ENCODE peak calls at places on chromosome 10, in five cellular contexts. One of them, this sample, is unnamed.

GRCh38 chr10:129035052-129035805 is 431.8 kb upstream of the MGMT start:
- DNase-seq in GM13976: no peak
- DNase-seq in fibroblast of lung: no peak
- DNase-seq in AG04450: no peak
- DNase-seq in CD4-positive, alpha-beta T cell: peak; percentile 56
- DNase-seq in this sample: no peak

GRCh38 chr10:117885206-117885605 is 161.5 kb downstream of the RAB11FIP2 start:
- DNase-seq in CD4-positive, alpha-beta T cell: no peak
- DNase-seq in fibroblast of lung: no peak
- DNase-seq in AG04450: no peak
- DNase-seq in GM13976: no peak
- DNase-seq in this sample: no peak

GRCh38 chr10:11476035-11476434 is 135.4 kb downstream of the USP6NL start:
- DNase-seq in fibroblast of lung: peak; percentile 5
- DNase-seq in CD4-positive, alpha-beta T cell: no peak
- DNase-seq in AG04450: no peak
- DNase-seq in GM13976: no peak
- DNase-seq in this sample: no peak

GRCh38 chr10:73110345-73110849 is at the start of gene NUDT13:
- DNase-seq in fibroblast of lung: peak; percentile 73
- DNase-seq in GM13976: peak; percentile 68
- DNase-seq in AG04450: no peak
- DNase-seq in CD4-positive, alpha-beta T cell: peak; percentile 43
- DNase-seq in this sample: peak; percentile 41

GRCh38 chr10:6144609-6145413 is 56.0 kb downstream of the RBM17 start:
- DNase-seq in GM13976: peak; percentile 94
- DNase-seq in fibroblast of lung: peak; percentile 82
- DNase-seq in CD4-positive, alpha-beta T cell: peak; percentile 82
- DNase-seq in AG04450: peak; percentile 45
- DNase-seq in this sample: peak; percentile 60

GRCh38 chr10:1807196-1807595 is 69.9 kb upstream of the ADARB2 start:
- DNase-seq in GM13976: no peak
- DNase-seq in fibroblast of lung: no peak
- DNase-seq in CD4-positive, alpha-beta T cell: no peak
- DNase-seq in AG04450: no peak
- DNase-seq in this sample: no peak

GRCh38 chr10:61815505-61815904 is 86.0 kb upstream of the ARID5B start:
- DNase-seq in GM13976: no peak
- DNase-seq in AG04450: no peak
- DNase-seq in fibroblast of lung: no peak
- DNase-seq in CD4-positive, alpha-beta T cell: no peak
- DNase-seq in this sample: no peak

GRCh38 chr10:12597176-12597575 is 247.8 kb downstream of the CAMK1D start:
- DNase-seq in GM13976: no peak
- DNase-seq in AG04450: no peak
- DNase-seq in fibroblast of lung: no peak
- DNase-seq in CD4-positive, alpha-beta T cell: no peak
- DNase-seq in this sample: no peak

GRCh38 chr10:102919237-102919959 is 1.3 kb downstream of the CNNM2 start:
- DNase-seq in fibroblast of lung: peak; percentile 19
- DNase-seq in CD4-positive, alpha-beta T cell: no peak
- DNase-seq in GM13976: peak; percentile 25
- DNase-seq in AG04450: no peak
- DNase-seq in this sample: peak; percentile 5

GRCh38 chr10:103716206-103717160 is 138.9 kb downstream of the SH3PXD2A start:
- DNase-seq in GM13976: no peak
- DNase-seq in AG04450: no peak
- DNase-seq in CD4-positive, alpha-beta T cell: no peak
- DNase-seq in fibroblast of lung: peak; percentile 22
- DNase-seq in this sample: no peak

GRCh38 chr10:80090120-80090519 is 11.7 kb downstream of the TMEM254 start:
- DNase-seq in CD4-positive, alpha-beta T cell: no peak
- DNase-seq in GM13976: no peak
- DNase-seq in AG04450: no peak
- DNase-seq in fibroblast of lung: no peak
- DNase-seq in this sample: no peak

GRCh38 chr10:99619851-99620712 is at the start of gene SLC25A28:
- DNase-seq in GM13976: peak; percentile 95
- DNase-seq in fibroblast of lung: peak; percentile 100
- DNase-seq in AG04450: peak; percentile 100
- DNase-seq in CD4-positive, alpha-beta T cell: peak; percentile 95
- DNase-seq in this sample: peak; percentile 12

GRCh38 chr10:118590334-118590733 is 5.1 kb downstream of the PRLHR start:
- DNase-seq in fibroblast of lung: peak; percentile 8
- DNase-seq in CD4-positive, alpha-beta T cell: no peak
- DNase-seq in GM13976: no peak
- DNase-seq in AG04450: no peak
- DNase-seq in this sample: no peak

GRCh38 chr10:105063796-105064195 is 422.7 kb downstream of the SORCS3 start:
- DNase-seq in AG04450: no peak
- DNase-seq in CD4-positive, alpha-beta T cell: no peak
- DNase-seq in GM13976: no peak
- DNase-seq in fibroblast of lung: peak; percentile 53
- DNase-seq in this sample: peak; percentile 33

GRCh38 chr10:97050205-97050745 is 135.5 kb downstream of the SLIT1 start:
- DNase-seq in GM13976: no peak
- DNase-seq in AG04450: no peak
- DNase-seq in CD4-positive, alpha-beta T cell: no peak
- DNase-seq in fibroblast of lung: no peak
- DNase-seq in this sample: no peak

GRCh38 chr10:16891375-16892313 is 74.4 kb upstream of the RSU1 start:
- DNase-seq in CD4-positive, alpha-beta T cell: no peak
- DNase-seq in GM13976: no peak
- DNase-seq in AG04450: peak; percentile 18
- DNase-seq in fibroblast of lung: peak; percentile 82
- DNase-seq in this sample: peak; percentile 52

GRCh38 chr10:98076086-98076485 is 45.7 kb upstream of the CRTAC1 start:
- DNase-seq in fibroblast of lung: no peak
- DNase-seq in AG04450: no peak
- DNase-seq in CD4-positive, alpha-beta T cell: no peak
- DNase-seq in GM13976: no peak
- DNase-seq in this sample: no peak

GRCh38 chr10:99958287-99958686 is 51.5 kb downstream of the DNMBP start:
- DNase-seq in fibroblast of lung: no peak
- DNase-seq in GM13976: no peak
- DNase-seq in CD4-positive, alpha-beta T cell: no peak
- DNase-seq in AG04450: no peak
- DNase-seq in this sample: no peak

GRCh38 chr10:8969853-8970252 is 915.4 kb downstream of the GATA3 start:
- DNase-seq in fibroblast of lung: no peak
- DNase-seq in CD4-positive, alpha-beta T cell: no peak
- DNase-seq in GM13976: no peak
- DNase-seq in AG04450: no peak
- DNase-seq in this sample: no peak

GRCh38 chr10:98030093-98030821 is at the start of gene CRTAC1:
- DNase-seq in GM13976: no peak
- DNase-seq in AG04450: no peak
- DNase-seq in CD4-positive, alpha-beta T cell: no peak
- DNase-seq in fibroblast of lung: peak; percentile 16
- DNase-seq in this sample: peak; percentile 69

GRCh38 chr10:6320320-6321010 is 117.7 kb downstream of the PFKFB3 start:
- DNase-seq in CD4-positive, alpha-beta T cell: no peak
- DNase-seq in fibroblast of lung: no peak
- DNase-seq in AG04450: no peak
- DNase-seq in GM13976: no peak
- DNase-seq in this sample: no peak

GRCh38 chr10:80252296-80252887 is 37.1 kb downstream of the MAT1A start:
- DNase-seq in AG04450: no peak
- DNase-seq in GM13976: no peak
- DNase-seq in fibroblast of lung: no peak
- DNase-seq in CD4-positive, alpha-beta T cell: no peak
- DNase-seq in this sample: no peak

GRCh38 chr10:14751576-14752330 is 22.9 kb downstream of the FAM107B start:
- DNase-seq in fibroblast of lung: no peak
- DNase-seq in CD4-positive, alpha-beta T cell: no peak
- DNase-seq in AG04450: no peak
- DNase-seq in GM13976: no peak
- DNase-seq in this sample: no peak

GRCh38 chr10:43931308-43931930 is 282.7 kb upstream of the ZNF32 start:
- DNase-seq in AG04450: peak; percentile 50
- DNase-seq in fibroblast of lung: peak; percentile 88
- DNase-seq in GM13976: no peak
- DNase-seq in CD4-positive, alpha-beta T cell: no peak
- DNase-seq in this sample: no peak

GRCh38 chr10:122141821-122142651 is 129.1 kb upstream of the BTBD16 start:
- DNase-seq in GM13976: no peak
- DNase-seq in AG04450: no peak
- DNase-seq in CD4-positive, alpha-beta T cell: no peak
- DNase-seq in fibroblast of lung: peak; percentile 76
- DNase-seq in this sample: no peak

GRCh38 chr10:80685355-80685754 is 147.7 kb downstream of the SH2D4B start:
- DNase-seq in fibroblast of lung: no peak
- DNase-seq in AG04450: no peak
- DNase-seq in CD4-positive, alpha-beta T cell: no peak
- DNase-seq in GM13976: no peak
- DNase-seq in this sample: no peak

GRCh38 chr10:25080880-25081581 is 64.6 kb downstream of the THNSL1 start:
- DNase-seq in AG04450: peak; percentile 59
- DNase-seq in fibroblast of lung: peak; percentile 79
- DNase-seq in GM13976: peak; percentile 60
- DNase-seq in CD4-positive, alpha-beta T cell: peak; percentile 27
- DNase-seq in this sample: peak; percentile 90

GRCh38 chr10:13717936-13718772 is 131.4 kb downstream of the PRPF18 start:
- DNase-seq in CD4-positive, alpha-beta T cell: peak; percentile 49
- DNase-seq in AG04450: peak; percentile 89
- DNase-seq in GM13976: no peak
- DNase-seq in fibroblast of lung: peak; percentile 98
- DNase-seq in this sample: no peak

GRCh38 chr10:89465196-89465595 is 50.8 kb downstream of the IFIT5 start:
- DNase-seq in AG04450: no peak
- DNase-seq in fibroblast of lung: no peak
- DNase-seq in GM13976: no peak
- DNase-seq in CD4-positive, alpha-beta T cell: no peak
- DNase-seq in this sample: no peak

GRCh38 chr10:97517778-97518561 is 19.2 kb downstream of the UBTD1 start:
- DNase-seq in GM13976: no peak
- DNase-seq in fibroblast of lung: peak; percentile 39
- DNase-seq in CD4-positive, alpha-beta T cell: no peak
- DNase-seq in AG04450: no peak
- DNase-seq in this sample: no peak

GRCh38 chr10:15487376-15487775 is 116.3 kb upstream of the FAM171A1 start:
- DNase-seq in CD4-positive, alpha-beta T cell: no peak
- DNase-seq in fibroblast of lung: no peak
- DNase-seq in GM13976: no peak
- DNase-seq in AG04450: no peak
- DNase-seq in this sample: no peak

GRCh38 chr10:94963901-94964300 is 25.4 kb downstream of the CYP2C9 start:
- DNase-seq in CD4-positive, alpha-beta T cell: no peak
- DNase-seq in GM13976: peak; percentile 4
- DNase-seq in AG04450: no peak
- DNase-seq in fibroblast of lung: peak; percentile 21
- DNase-seq in this sample: peak; percentile 2

GRCh38 chr10:112429654-112430230 is 17.0 kb downstream of the ZDHHC6 start:
- DNase-seq in fibroblast of lung: no peak
- DNase-seq in AG04450: no peak
- DNase-seq in CD4-positive, alpha-beta T cell: no peak
- DNase-seq in GM13976: no peak
- DNase-seq in this sample: no peak

GRCh38 chr10:112429147-112429546 is 17.6 kb downstream of the ZDHHC6 start:
- DNase-seq in fibroblast of lung: no peak
- DNase-seq in AG04450: no peak
- DNase-seq in GM13976: no peak
- DNase-seq in CD4-positive, alpha-beta T cell: no peak
- DNase-seq in this sample: no peak

DNA sequence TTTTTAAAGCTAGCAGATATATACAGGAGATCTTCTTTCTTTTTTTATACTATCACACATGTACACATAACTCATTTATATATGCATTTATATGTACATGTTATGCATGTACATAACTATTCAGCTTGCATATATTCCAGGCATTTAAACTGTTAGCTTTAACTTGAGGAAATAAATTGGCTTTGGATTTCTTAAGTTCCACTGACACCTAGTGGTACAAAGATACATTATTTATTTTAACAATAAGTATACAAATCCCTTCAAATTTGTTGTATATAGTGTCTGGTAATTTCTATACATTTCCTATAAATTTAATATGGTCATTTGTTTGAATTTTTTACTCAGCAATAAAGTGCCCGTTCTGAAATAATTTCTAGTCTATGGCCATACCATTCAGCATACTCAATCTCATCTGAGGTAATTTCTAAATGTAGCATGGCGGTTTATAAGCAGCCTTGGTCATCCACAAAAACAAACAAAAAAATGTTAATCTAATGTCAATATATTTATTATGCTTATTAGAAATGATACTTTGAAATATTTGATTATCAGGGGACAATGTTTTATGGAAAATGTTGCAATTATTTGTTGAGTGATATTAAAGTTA is 11.6 kb downstream of the ZDHHC6 start:
- DNase-seq in AG04450: no peak
- DNase-seq in CD4-positive, alpha-beta T cell: no peak
- DNase-seq in GM13976: no peak
- DNase-seq in fibroblast of lung: peak; percentile 31
- DNase-seq in this sample: no peak
- TF ChIP-seq CTCF in AG04450: peak; percentile 47
- TF ChIP-seq CTCF in CD4-positive, alpha-beta T cell: peak; percentile 45
- TF ChIP-seq CTCF in GM13976: no peak
- TF ChIP-seq CTCF in fibroblast of lung: peak; percentile 24
- TF ChIP-seq CTCF in this sample: peak; percentile 69

GRCh38 chr10:125627646-125628045 is 55.3 kb downstream of the TEX36 start:
- DNase-seq in CD4-positive, alpha-beta T cell: no peak
- DNase-seq in GM13976: no peak
- DNase-seq in AG04450: no peak
- DNase-seq in fibroblast of lung: no peak
- DNase-seq in this sample: no peak

GRCh38 chr10:125631806-125632205 is 51.2 kb downstream of the TEX36 start:
- DNase-seq in CD4-positive, alpha-beta T cell: no peak
- DNase-seq in GM13976: no peak
- DNase-seq in AG04450: no peak
- DNase-seq in fibroblast of lung: no peak
- DNase-seq in this sample: no peak

GRCh38 chr10:125628251-125629049 is 54.5 kb downstream of the TEX36 start:
- DNase-seq in GM13976: no peak
- DNase-seq in fibroblast of lung: no peak
- DNase-seq in AG04450: no peak
- DNase-seq in CD4-positive, alpha-beta T cell: no peak
- DNase-seq in this sample: no peak

GRCh38 chr10:125626671-125627070 is 56.3 kb downstream of the TEX36 start:
- DNase-seq in CD4-positive, alpha-beta T cell: no peak
- DNase-seq in GM13976: no peak
- DNase-seq in fibroblast of lung: no peak
- DNase-seq in AG04450: no peak
- DNase-seq in this sample: no peak

GRCh38 chr10:125629758-125630376 is 53.1 kb downstream of the TEX36 start:
- DNase-seq in fibroblast of lung: peak; percentile 35
- DNase-seq in AG04450: peak; percentile 10
- DNase-seq in CD4-positive, alpha-beta T cell: no peak
- DNase-seq in GM13976: peak; percentile 48
- DNase-seq in this sample: no peak
- TF ChIP-seq CTCF in fibroblast of lung: peak; percentile 42
- TF ChIP-seq CTCF in AG04450: peak; percentile 55
- TF ChIP-seq CTCF in CD4-positive, alpha-beta T cell: peak; percentile 18
- TF ChIP-seq CTCF in GM13976: peak; percentile 36
- TF ChIP-seq CTCF in this sample: peak; percentile 78

GRCh38 chr10:78129211-78129610 is 95.5 kb downstream of the RPS24 start:
- DNase-seq in fibroblast of lung: no peak
- DNase-seq in GM13976: no peak
- DNase-seq in CD4-positive, alpha-beta T cell: no peak
- DNase-seq in AG04450: no peak
- DNase-seq in this sample: no peak
- TF ChIP-seq CTCF in fibroblast of lung: no peak
- TF ChIP-seq CTCF in GM13976: no peak
- TF ChIP-seq CTCF in CD4-positive, alpha-beta T cell: no peak
- TF ChIP-seq CTCF in AG04450: no peak
- TF ChIP-seq CTCF in this sample: no peak

GRCh38 chr10:55979203-55979602 is 381.9 kb downstream of the ZWINT start:
- DNase-seq in GM13976: no peak
- DNase-seq in CD4-positive, alpha-beta T cell: no peak
- DNase-seq in AG04450: no peak
- DNase-seq in fibroblast of lung: no peak
- DNase-seq in this sample: no peak
- TF ChIP-seq CTCF in GM13976: no peak
- TF ChIP-seq CTCF in CD4-positive, alpha-beta T cell: no peak
- TF ChIP-seq CTCF in AG04450: no peak
- TF ChIP-seq CTCF in fibroblast of lung: no peak
- TF ChIP-seq CTCF in this sample: no peak